ENCODE peak calls at places on chromosomes 16 and 17, in eight cellular contexts. Y is neural crest cell; K is activated CD8-positive, alpha-beta memory T cell treated with anti-CD3 and anti-CD28 coated beads for 4 hours; C is retina; R is GM13977; Q is stimulated activated CD8-positive, alpha-beta memory T cell treated with anti-CD3 and anti-CD28 coated beads, Interleukin-12 subunit alpha, Interleukin-12 subunit beta, amount 100 ng/mL, for 4 hours; S is NCI-H1417; N is effector CD8-positive, alpha-beta T cell. P is an unnamed sample.

GRCh38 chr17:77882481-77883212 is 75.9 kb upstream of the TNRC6C start:
- DNase-seq in C (no peak), N (peak), S (no peak), Q (peak), R (peak), K (peak), Y (no peak), P (peak)

GRCh38 chr17:19958023-19958422 is 19.6 kb downstream of the AKAP10 start:
- DNase-seq in Q (no peak), Y (no peak), S (no peak), C (no peak), R (no peak), N (no peak), K (no peak), P (peak)

GRCh38 chr17:12229315-12229714 is 208.6 kb downstream of the MAP2K4 start:
- DNase-seq in R (no peak), S (no peak), K (no peak), Y (no peak), C (peak), N (no peak), Q (no peak), P (no peak)

GRCh38 chr16:928526-928925 is 42.3 kb downstream of the LMF1 start:
- DNase-seq in N (no peak), S (no peak), R (no peak), C (no peak), Y (no peak), K (no peak), Q (no peak), P (no peak)

GRCh38 chr17:4162775-4163498 is 19.9 kb downstream of the CYB5D2 start:
- DNase-seq in N (no peak), Y (no peak), S (peak), R (no peak), C (peak), Q (no peak), K (no peak), P (peak)

GRCh38 chr16:89373355-89374110 is 116.8 kb downstream of the ANKRD11 start:
- DNase-seq in S (no peak), N (no peak), K (no peak), R (no peak), Q (no peak), Y (no peak), C (no peak), P (peak)

GRCh38 chr16:4696905-4697866 is 3.8 kb downstream of the NUDT16L1 start:
- DNase-seq in C (no peak), R (no peak), K (no peak), Y (no peak), N (no peak), Q (no peak), S (no peak), P (no peak)

GRCh38 chr16:57355898-57356414 is 2.6 kb upstream of the CCL22 start:
- DNase-seq in Y (no peak), R (no peak), C (no peak), K (no peak), S (no peak), N (no peak), Q (no peak), P (no peak)

GRCh38 chr17:44775136-44775837 is 16.5 kb downstream of the ADAM11 start:
- DNase-seq in Q (peak), R (peak), Y (no peak), C (peak), N (peak), K (peak), S (peak), P (peak)

GRCh38 chr16:58591083-58591482 is 38.5 kb downstream of the CNOT1 start:
- DNase-seq in Q (no peak), R (no peak), K (no peak), Y (no peak), S (no peak), N (no peak), C (no peak), P (no peak)

GRCh38 chr16:76634847-76635697 is 357.9 kb downstream of the CNTNAP4 start:
- DNase-seq in Y (no peak), K (no peak), R (no peak), N (no peak), C (no peak), S (no peak), Q (no peak), P (no peak)

GRCh38 chr16:11225677-11226549 is 30.1 kb downstream of the SOCS1 start:
- DNase-seq in Q (no peak), C (no peak), N (no peak), S (no peak), K (no peak), Y (no peak), R (no peak), P (no peak)

GRCh38 chr16:77462894-77463293 is 28.1 kb upstream of the ADAMTS18 start:
- DNase-seq in N (no peak), C (no peak), K (no peak), R (no peak), Y (no peak), S (no peak), Q (no peak), P (no peak)

GRCh38 chr17:78595135-78595810 is 18.1 kb upstream of the DNAH17 start:
- DNase-seq in C (no peak), N (no peak), Y (no peak), K (no peak), S (no peak), Q (no peak), R (no peak), P (no peak)

GRCh38 chr17:1091885-1092284 is 87.9 kb downstream of the ABR start:
- DNase-seq in Q (no peak), Y (no peak), R (no peak), C (no peak), N (no peak), S (no peak), K (no peak), P (no peak)

GRCh38 chr17:54749157-54749556 is 151.5 kb upstream of the TOM1L1 start:
- DNase-seq in Y (no peak), K (no peak), R (no peak), C (no peak), Q (no peak), N (no peak), S (no peak), P (no peak)

GRCh38 chr17:76631821-76632565 is 11.6 kb downstream of the ST6GALNAC1 start:
- DNase-seq in C (no peak), R (no peak), K (no peak), N (no peak), S (no peak), Y (no peak), Q (no peak), P (peak)

GRCh38 chr17:48715496-48716399 is 6.6 kb downstream of the PRAC1 start:
- DNase-seq in R (no peak), N (no peak), K (no peak), Y (no peak), C (no peak), Q (no peak), S (no peak), P (no peak)

GRCh38 chr17:3647769-3648540 is 11.4 kb downstream of the CTNS start:
- DNase-seq in K (no peak), N (no peak), C (peak), Q (no peak), S (peak), Y (peak), R (peak), P (peak)

GRCh38 chr17:3843935-3844516 is 2.0 kb downstream of the NCBP3 start:
- DNase-seq in N (no peak), C (no peak), Q (peak), S (no peak), K (no peak), R (peak), Y (no peak), P (peak)